ENCODE peak calls at places on chromosomes 5 and 9, in four cellular contexts. G is esophagus squamous epithelium, R is foreskin fibroblast, X is IMR-90. V is an unnamed sample.

GRCh38 chr5:65855758-65856157 is 70.6 kb upstream of the ERBIN start:
- DNase-seq in R (no peak), G (no peak), X (no peak), V (no peak)

GRCh38 chr5:61245936-61246335 is 83.7 kb upstream of the SMIM15 start:
- DNase-seq in R (no peak), X (no peak), G (no peak), V (no peak)

GRCh38 chr9:71780953-71781352 is 12.6 kb upstream of the CEMIP2 start:
- DNase-seq in X (no peak), G (no peak), R (no peak), V (no peak)

GRCh38 chr5:172007795-172008465 is 1.5 kb upstream of the FBXW11 start:
- DNase-seq in R (peak; percentile 41), G (no peak), X (peak; percentile 64), V (peak; percentile 79)

GRCh38 chr9:1050125-1050895 is at the start of gene DMRT2:
- DNase-seq in X (peak; percentile 43), G (no peak), R (peak; percentile 92), V (peak; percentile 46)

GRCh38 chr9:85876628-85877027 is 64.3 kb upstream of the NAA35 start:
- DNase-seq in G (no peak), X (no peak), R (no peak), V (no peak)

GRCh38 chr5:80337379-80337778 is 17.6 kb downstream of the SPZ1 start:
- DNase-seq in G (no peak), X (no peak), R (no peak), V (no peak)

GRCh38 chr5:78008356-78008967 is 232.3 kb upstream of the TBCA start:
- DNase-seq in X (peak; percentile 58), G (no peak), R (peak; percentile 52), V (no peak)

GRCh38 chr9:90423661-90424193 is 218.9 kb downstream of the DIRAS2 start:
- DNase-seq in X (no peak), G (no peak), R (no peak), V (no peak)

GRCh38 chr9:1939926-1940368 is 75.2 kb upstream of the SMARCA2 start:
- DNase-seq in X (peak; percentile 1), R (peak; percentile 21), G (no peak), V (no peak)

GRCh38 chr5:528625-529511 is 4.6 kb upstream of the SLC9A3 start:
- DNase-seq in X (no peak), G (no peak), R (no peak), V (no peak)

GRCh38 chr5:142551242-142552067 is 134.4 kb downstream of the FGF1 start:
- DNase-seq in G (no peak), X (peak; percentile 22), R (peak; percentile 64), V (no peak)

GRCh38 chr9:36986548-36987408 is 47.3 kb downstream of the PAX5 start:
- DNase-seq in X (no peak), G (no peak), R (no peak), V (no peak)

GRCh38 chr5:88646866-88647265 is 236.1 kb downstream of the MEF2C start:
- DNase-seq in X (no peak), R (no peak), G (no peak), V (no peak)

DNA sequence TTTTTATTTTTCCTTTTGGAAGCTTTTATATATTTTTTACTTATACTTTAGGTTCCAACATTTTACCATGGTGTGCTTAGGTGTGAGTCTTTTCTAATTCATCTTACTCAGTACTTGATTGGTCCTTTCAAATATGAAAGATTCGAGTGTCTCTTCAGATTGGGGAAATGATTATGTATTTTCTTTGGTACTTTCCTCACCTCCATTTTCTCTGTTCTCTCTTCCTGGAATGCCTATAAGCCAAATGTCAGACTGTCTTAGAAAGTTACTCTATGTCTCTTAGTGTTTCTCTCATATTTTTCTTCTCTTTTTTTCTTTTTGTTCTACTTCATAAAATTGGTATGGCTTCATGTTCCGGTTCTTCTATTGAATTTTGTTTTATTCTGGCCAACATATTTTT is 119.6 kb upstream of the SV2C start:
- DNase-seq in G (no peak), X (no peak), R (no peak), V (no peak)
- TF ChIP-seq CTCF in G (no peak), X (no peak), R (no peak), V (no peak)

GRCh38 chr5:127292030-127292735 is 1.6 kb downstream of the MEGF10 start:
- DNase-seq in X (no peak), R (no peak), G (no peak), V (no peak)

GRCh38 chr5:127288676-127289075 is 1.9 kb upstream of the MEGF10 start:
- DNase-seq in X (no peak), G (no peak), R (no peak), V (no peak)

GRCh38 chr5:127293373-127293772 is 2.8 kb downstream of the MEGF10 start:
- DNase-seq in X (no peak), R (no peak), G (no peak), V (no peak)

GRCh38 chr5:127290946-127291763 is 559 bp downstream of the MEGF10 start:
- DNase-seq in R (peak; percentile 22), G (no peak), X (no peak), V (peak; percentile 34)

DNA sequence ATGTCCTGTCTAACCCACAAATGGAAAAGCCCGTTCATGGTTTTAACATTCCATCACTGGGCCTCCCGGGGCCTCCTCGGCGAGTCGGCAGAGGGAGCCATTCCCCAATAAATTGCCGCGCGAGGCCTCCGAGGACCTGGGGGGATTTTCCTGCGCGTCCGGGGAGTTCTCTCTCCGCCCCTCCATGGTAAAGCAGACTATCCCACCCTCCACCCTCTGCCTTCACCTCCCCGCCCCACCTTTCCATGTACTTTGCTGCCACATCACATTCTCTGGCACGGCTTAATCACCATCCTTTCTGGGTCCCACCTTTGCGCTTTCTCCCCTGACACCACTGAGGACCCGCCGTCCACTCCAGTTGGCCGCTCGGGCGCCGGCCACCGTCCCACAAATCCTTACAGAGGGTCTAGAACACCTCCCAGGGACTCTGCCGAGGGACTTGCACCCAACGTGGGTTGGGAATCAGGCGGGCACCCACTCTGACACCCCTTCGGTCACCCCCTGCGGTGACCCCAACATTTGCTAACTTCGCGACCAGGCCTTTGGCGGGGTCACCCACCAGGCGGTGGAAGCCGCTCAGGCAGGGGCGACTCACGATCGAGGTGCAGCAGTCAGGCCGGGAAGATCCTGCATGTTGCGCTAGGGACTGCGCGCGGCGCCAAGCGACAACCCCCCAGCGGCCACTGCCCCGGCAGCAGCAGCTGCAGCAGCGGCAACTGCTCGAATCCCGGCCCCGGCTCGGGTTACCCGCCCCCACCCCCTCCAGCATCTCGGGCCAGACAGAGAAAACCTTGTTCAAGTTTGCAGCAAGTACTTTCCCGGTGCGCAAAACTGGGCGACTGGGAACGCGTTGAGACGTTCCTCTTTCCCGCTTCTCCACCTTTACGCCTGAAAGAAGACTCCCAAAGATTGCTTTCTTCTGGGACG is at the start of gene MEGF10:
- DNase-seq in X (peak; percentile 17), G (no peak), R (peak; percentile 82), V (no peak)
- TF ChIP-seq CTCF in X (peak; percentile 69), G (peak; percentile 42), R (peak; percentile 83), V (peak; percentile 80)

DNA sequence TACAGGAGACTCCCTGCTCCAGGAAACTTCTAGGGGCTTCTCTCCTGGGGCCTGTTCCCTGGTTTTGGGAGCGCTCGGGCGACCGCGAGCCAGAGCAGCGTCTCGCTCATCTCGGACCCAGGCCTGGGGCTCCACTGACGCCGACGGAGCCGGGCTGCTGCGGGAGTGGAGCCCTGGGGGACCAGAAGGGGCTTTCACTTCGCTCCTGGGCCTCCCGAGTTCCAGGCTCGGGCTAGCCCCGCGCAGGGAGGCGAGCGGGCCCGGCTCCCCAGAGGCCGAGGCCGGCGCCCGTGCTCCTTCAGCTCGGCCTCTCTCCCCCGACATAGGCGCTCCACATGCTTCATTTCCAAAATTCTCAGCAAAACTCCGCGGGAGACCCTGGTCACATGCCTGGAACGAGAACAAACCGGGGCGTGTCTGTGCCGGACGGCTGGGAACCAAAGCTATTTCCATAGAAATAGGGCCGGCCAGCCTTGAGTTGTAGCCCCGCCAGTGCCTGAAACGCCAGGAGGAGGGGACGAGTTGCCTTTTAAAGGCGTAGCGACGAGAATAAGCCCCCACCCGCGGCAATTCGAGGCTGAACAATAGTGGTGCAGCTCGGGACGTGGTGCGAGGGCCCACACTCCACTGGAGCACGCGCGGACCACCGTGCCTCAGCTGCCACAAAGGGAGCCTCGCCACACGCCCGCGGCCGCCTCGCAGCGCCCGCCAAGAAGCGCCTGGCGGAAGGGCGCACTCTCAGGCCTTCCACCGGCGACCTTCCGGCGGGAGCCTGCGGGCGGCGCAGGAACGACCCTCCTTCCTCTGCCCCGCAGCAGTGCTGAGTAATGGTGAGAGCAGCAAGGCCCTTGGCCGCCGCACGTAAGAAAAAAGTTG is 1.1 kb upstream of the G3BP1 start:
- DNase-seq in R (peak; percentile 86), X (peak; percentile 42), G (peak; percentile 65), V (peak; percentile 54)
- TF ChIP-seq CTCF in R (no peak), X (peak; percentile 10), G (no peak), V (no peak)

GRCh38 chr5:31361906-31362900 is 168.7 kb downstream of the CDH6 start:
- DNase-seq in G (no peak), R (peak; percentile 60), X (peak; percentile 59), V (no peak)
- TF ChIP-seq CTCF in G (no peak), R (no peak), X (no peak), V (no peak)

GRCh38 chr9:134822541-134822940 is 58.1 kb upstream of the FCN2 start:
- DNase-seq in R (no peak), X (no peak), G (no peak), V (no peak)

GRCh38 chr9:134823623-134824022 is 57.0 kb upstream of the FCN2 start:
- DNase-seq in G (no peak), R (no peak), X (no peak), V (no peak)

GRCh38 chr9:134825025-134825424 is 55.6 kb upstream of the FCN2 start:
- DNase-seq in X (no peak), R (no peak), G (no peak), V (no peak)

GRCh38 chr9:134826336-134827246 is 54.0 kb upstream of the FCN2 start:
- DNase-seq in X (no peak), G (no peak), R (no peak), V (peak; percentile 84)

DNA sequence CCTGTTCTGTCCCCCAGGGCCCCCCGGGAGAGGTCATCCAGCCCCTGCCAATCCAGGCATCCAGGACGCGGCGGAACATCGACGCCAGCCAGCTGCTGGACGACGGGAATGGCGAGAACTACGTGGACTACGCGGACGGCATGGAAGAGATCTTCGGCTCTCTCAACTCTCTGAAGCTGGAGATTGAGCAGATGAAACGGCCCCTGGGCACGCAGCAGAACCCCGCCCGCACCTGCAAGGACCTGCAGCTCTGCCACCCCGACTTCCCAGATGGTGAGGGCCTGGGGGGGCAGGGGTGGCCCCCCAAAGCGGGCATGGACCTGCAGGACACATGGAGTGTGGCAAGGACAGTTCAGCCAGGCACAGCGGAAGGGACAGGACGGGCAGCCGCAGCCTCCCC is 56.0 kb upstream of the FCN2 start:
- DNase-seq in X (no peak), R (no peak), G (no peak), V (no peak)
- TF ChIP-seq CTCF in X (no peak), R (no peak), G (no peak), V (no peak)

GRCh38 chr5:117077142-117077541 is 502.5 kb upstream of the SEMA6A start:
- DNase-seq in X (no peak), G (no peak), R (no peak), V (no peak)
- TF ChIP-seq CTCF in X (no peak), G (peak; percentile 35), R (peak; percentile 14), V (peak; percentile 64)

V was measured in foreskin keratinocyte.